ENCODE peak calls at places on chromosomes 1 and 21, in nine cellular contexts. L is fibroblast of pulmonary artery, F is IMR-90, D is suprapubic skin, W is psoas muscle, M is HFF-Myc, S is activated B cell treated with CpG ODN at 0.5 μM for 24 hours, Z is Calu3, A is mucosa of descending colon. C is an unnamed sample.

GRCh38 chr1:186680031-186681012 is at the start of gene PTGS2:
- DNase-seq in F (peak; percentile 93), D (peak; percentile 87), L (peak; percentile 98), S (no peak), M (peak; percentile 96), W (peak; percentile 83), A (peak; percentile 76), Z (peak; percentile 96), C (peak; percentile 82)

GRCh38 chr1:27878038-27878437 is 5.7 kb downstream of the THEMIS2 start:
- DNase-seq in F (no peak), W (no peak), S (no peak), Z (no peak), A (no peak), M (no peak), L (no peak), D (no peak), C (no peak)

GRCh38 chr1:18716785-18717678 is 86.4 kb downstream of the PAX7 start:
- DNase-seq in L (no peak), Z (no peak), W (no peak), F (no peak), M (no peak), D (no peak), S (no peak), A (no peak), C (no peak)

GRCh38 chr1:209717818-209718217 is 13.2 kb downstream of the HSD11B1 start:
- DNase-seq in M (no peak), L (no peak), D (no peak), A (no peak), Z (no peak), W (no peak), S (no peak), F (no peak), C (no peak)

GRCh38 chr1:56106551-56107277 is 472.6 kb downstream of the PLPP3 start:
- DNase-seq in L (no peak), M (no peak), F (no peak), A (no peak), W (no peak), S (no peak), Z (no peak), D (no peak), C (no peak)

GRCh38 chr1:236066828-236067386 is 2.0 kb upstream of the NID1 start:
- DNase-seq in L (no peak), F (no peak), M (no peak), Z (no peak), W (peak; percentile 71), D (no peak), S (peak; percentile 69), A (peak; percentile 65), C (no peak)

GRCh38 chr1:85581138-85581801 is 709 bp downstream of the CCN1 start:
- DNase-seq in F (peak; percentile 69), M (no peak), Z (peak; percentile 89), S (peak; percentile 37), A (peak; percentile 81), L (peak; percentile 89), D (no peak), W (peak; percentile 91), C (peak; percentile 90)

GRCh38 chr1:94115254-94115899 is 5.6 kb downstream of the ABCA4 start:
- DNase-seq in W (no peak), Z (no peak), L (no peak), M (no peak), S (no peak), A (no peak), D (no peak), F (no peak), C (peak; percentile 13)

GRCh38 chr21:41760411-41760810 is 6.4 kb downstream of the RIPK4 start:
- DNase-seq in D (no peak), S (no peak), Z (no peak), L (no peak), W (no peak), M (no peak), A (no peak), F (no peak), C (no peak)

GRCh38 chr1:174008979-174009378 is 13.2 kb downstream of the RC3H1 start:
- DNase-seq in M (no peak), S (no peak), A (no peak), F (peak; percentile 21), W (no peak), D (no peak), Z (no peak), L (no peak), C (no peak)

GRCh38 chr1:17306921-17307320 is 1.1 kb upstream of the PADI4 start:
- DNase-seq in F (no peak), W (no peak), S (no peak), Z (no peak), M (no peak), D (peak; percentile 47), L (no peak), A (no peak), C (no peak)

GRCh38 chr1:17306407-17306806 is 1.6 kb upstream of the PADI4 start:
- DNase-seq in A (no peak), S (no peak), M (no peak), D (peak; percentile 11), Z (no peak), F (no peak), L (peak; percentile 4), W (no peak), C (no peak)

GRCh38 chr1:17307329-17307728 is 668 bp upstream of the PADI4 start:
- DNase-seq in Z (no peak), L (no peak), M (no peak), F (no peak), A (no peak), W (no peak), S (no peak), D (no peak), C (no peak)

GRCh38 chr1:17308593-17308992 is 596 bp downstream of the PADI4 start:
- DNase-seq in D (peak; percentile 72), M (no peak), F (no peak), Z (no peak), L (no peak), W (no peak), A (no peak), S (no peak), C (no peak)

DNA sequence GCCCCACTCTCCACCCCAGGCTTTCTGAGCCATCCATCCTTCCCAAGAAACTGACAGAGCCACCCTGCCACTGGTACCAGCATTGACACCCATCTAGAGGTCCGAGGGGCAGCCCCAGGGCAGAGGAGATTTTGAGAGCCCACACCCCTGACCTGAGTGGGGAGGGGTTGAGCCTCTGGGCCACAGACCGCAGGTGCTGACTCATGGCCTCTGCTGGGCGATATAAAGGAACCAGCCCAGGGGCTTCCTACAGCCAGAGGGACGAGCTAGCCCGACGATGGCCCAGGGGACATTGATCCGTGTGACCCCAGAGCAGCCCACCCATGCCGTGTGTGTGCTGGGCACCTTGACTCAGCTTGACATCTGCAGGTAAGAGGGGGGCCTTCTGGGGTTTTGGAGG is at the start of gene PADI4:
- DNase-seq in A (no peak), D (peak; percentile 69), W (no peak), L (no peak), M (no peak), S (no peak), Z (no peak), F (no peak), C (no peak)
- TF ChIP-seq CTCF in A (no peak), D (no peak), W (no peak), L (no peak), M (no peak), S (no peak), Z (no peak), F (no peak), C (no peak)

GRCh38 chr21:38171723-38172344 is 85.0 kb upstream of the KCNJ15 start:
- DNase-seq in D (no peak), A (no peak), L (peak; percentile 41), W (no peak), F (peak; percentile 45), S (no peak), Z (peak; percentile 35), M (peak; percentile 69), C (no peak)
- TF ChIP-seq CTCF in D (no peak), A (no peak), L (no peak), W (no peak), F (peak; percentile 11), S (no peak), Z (no peak), M (peak; percentile 29), C (peak; percentile 39)

GRCh38 chr1:72007312-72007711 is 275.0 kb downstream of the NEGR1 start:
- DNase-seq in F (no peak), M (no peak), L (no peak), D (no peak), W (no peak), A (no peak), S (no peak), Z (no peak), C (no peak)

GRCh38 chr1:72003092-72003491 is 279.2 kb downstream of the NEGR1 start:
- DNase-seq in Z (no peak), L (no peak), W (no peak), M (no peak), D (no peak), F (no peak), A (no peak), S (no peak), C (no peak)

GRCh38 chr1:72009170-72009569 is 273.2 kb downstream of the NEGR1 start:
- DNase-seq in Z (no peak), F (no peak), A (no peak), M (no peak), L (no peak), D (no peak), W (no peak), S (no peak), C (no peak)

GRCh38 chr1:72009756-72010441 is 272.4 kb downstream of the NEGR1 start:
- DNase-seq in A (no peak), Z (no peak), M (no peak), W (no peak), S (no peak), L (no peak), D (no peak), F (no peak), C (no peak)

DNA sequence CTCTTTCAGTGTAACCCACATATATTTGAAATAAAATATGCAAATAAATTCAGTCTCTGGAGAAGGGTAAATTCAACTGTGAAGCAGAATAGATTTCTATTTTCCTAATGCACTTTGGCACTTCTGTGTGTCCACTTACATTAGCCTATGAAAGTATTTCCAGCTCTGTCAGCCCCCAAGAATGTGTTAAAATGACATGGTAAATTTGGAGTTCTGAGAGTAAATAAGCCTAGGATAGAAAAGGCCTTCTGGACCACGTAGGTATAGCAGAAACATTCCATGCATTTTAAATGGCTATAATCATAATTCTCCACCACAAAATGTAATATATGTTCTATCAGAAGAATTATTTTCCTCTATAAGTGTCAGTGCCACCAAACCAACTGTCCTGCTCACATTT is 276.2 kb downstream of the NEGR1 start:
- DNase-seq in Z (no peak), S (no peak), M (no peak), L (no peak), W (no peak), D (no peak), A (no peak), F (peak; percentile 36), C (no peak)
- TF ChIP-seq CTCF in Z (no peak), S (no peak), M (no peak), L (no peak), W (no peak), D (no peak), A (no peak), F (no peak), C (no peak)

DNA sequence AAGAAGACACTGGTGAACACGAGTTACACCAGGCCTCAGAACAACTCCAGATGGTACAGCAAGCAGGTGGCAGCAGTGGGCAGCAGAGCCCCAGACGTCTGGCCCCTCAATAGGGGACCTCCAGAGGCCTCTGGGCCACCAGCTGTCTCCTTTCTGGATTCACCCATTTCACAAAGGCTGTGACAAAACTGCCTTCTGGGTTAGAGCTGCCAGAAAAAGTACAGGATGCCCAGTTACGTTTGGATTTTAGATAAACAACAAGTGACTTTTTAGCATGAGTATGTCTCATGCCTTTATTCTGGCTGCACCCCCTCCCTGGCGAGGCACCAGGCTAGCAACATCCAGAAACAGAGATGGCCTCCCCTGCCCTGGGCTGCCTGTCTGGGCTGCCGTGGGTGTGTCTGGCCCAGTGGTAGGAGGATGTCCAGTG is 30.1 kb downstream of the ITPKB start:
- DNase-seq in A (no peak), Z (no peak), M (no peak), L (no peak), W (no peak), D (no peak), F (peak; percentile 39), S (no peak), C (no peak)
- TF ChIP-seq CTCF in A (no peak), Z (no peak), M (no peak), L (no peak), W (no peak), D (no peak), F (no peak), S (no peak), C (no peak)

C was measured in type B pancreatic cell.